ENCODE peak calls at places on chromosomes 6 and 20, in ten cellular contexts. Q, N, G, C, H, P, M, V, D and L are unnamed samples.

GRCh38 chr20:18514127-18514526 is 6.4 kb downstream of the SEC23B start:
- DNase-seq in Q (no peak), N (no peak), G (no peak), C (no peak), H (no peak), P (no peak), M (no peak), V (no peak), D (no peak), L (no peak)

GRCh38 chr20:62406635-62407176 is 379 bp downstream of the CABLES2 start:
- DNase-seq in Q (no peak), N (no peak), G (no peak), C (no peak), H (no peak), P (no peak), M (no peak), V (no peak), D (no peak), L (no peak)

GRCh38 chr6:126721581-126722145 is 381.7 kb downstream of the CENPW start:
- DNase-seq in Q (no peak), N (peak; percentile 95), G (no peak), C (no peak), H (no peak), P (peak; percentile 74), M (no peak), V (no peak), D (peak; percentile 79), L (no peak)

GRCh38 chr20:60037120-60037499 is 78.9 kb downstream of the CDH26 start:
- DNase-seq in Q (no peak), N (peak; percentile 14), G (no peak), C (no peak), H (no peak), P (no peak), M (no peak), V (no peak), D (peak; percentile 31), L (no peak)

GRCh38 chr20:41135187-41135887 is 2.0 kb upstream of the PLCG1 start:
- DNase-seq in Q (peak; percentile 62), N (peak; percentile 46), G (no peak), C (no peak), H (no peak), P (no peak), M (peak; percentile 43), V (peak; percentile 10), D (no peak), L (no peak)

GRCh38 chr20:41275181-41275793 is 42.2 kb downstream of the ZHX3 start:
- DNase-seq in Q (no peak), N (peak; percentile 65), G (no peak), C (no peak), H (no peak), P (no peak), M (no peak), V (no peak), D (peak; percentile 77), L (no peak)

GRCh38 chr6:143621876-143622605 is 55.7 kb upstream of the PHACTR2 start:
- DNase-seq in Q (no peak), N (peak; percentile 43), G (no peak), C (no peak), H (no peak), P (no peak), M (no peak), V (no peak), D (peak; percentile 26), L (no peak)

GRCh38 chr6:165321150-165321549 is 11.7 kb upstream of the C6orf118 start:
- DNase-seq in Q (no peak), N (no peak), G (no peak), C (no peak), H (no peak), P (no peak), M (no peak), V (no peak), D (no peak), L (no peak)

GRCh38 chr6:3769610-3770009 is 18.1 kb upstream of the PXDC1 start:
- DNase-seq in Q (no peak), N (peak; percentile 72), G (no peak), C (no peak), H (no peak), P (no peak), M (no peak), V (no peak), D (no peak), L (no peak)

GRCh38 chr20:16764560-16764959 is 16.4 kb downstream of the OTOR start:
- DNase-seq in Q (no peak), N (no peak), G (no peak), C (no peak), H (no peak), P (no peak), M (no peak), V (no peak), D (no peak), L (no peak)

GRCh38 chr6:106608080-106608668 is 21.1 kb downstream of the RTN4IP1 start:
- DNase-seq in Q (peak; percentile 72), N (peak; percentile 81), G (no peak), C (no peak), H (no peak), P (peak; percentile 47), M (no peak), V (peak; percentile 62), D (no peak), L (no peak)

GRCh38 chr6:16749516-16750485 is 11.5 kb downstream of the ATXN1 start:
- DNase-seq in Q (no peak), N (peak; percentile 38), G (no peak), C (no peak), H (no peak), P (no peak), M (no peak), V (no peak), D (no peak), L (no peak)

GRCh38 chr6:89368107-89368506 is 15.6 kb upstream of the UBE2J1 start:
- DNase-seq in Q (peak; percentile 68), N (peak; percentile 73), G (peak; percentile 58), C (no peak), H (peak; percentile 67), P (no peak), M (peak; percentile 37), V (peak; percentile 16), D (peak; percentile 31), L (no peak)

GRCh38 chr6:34226731-34227586 is 9.7 kb upstream of the HMGA1 start:
- DNase-seq in Q (no peak), N (no peak), G (no peak), C (no peak), H (no peak), P (no peak), M (no peak), V (no peak), D (no peak), L (no peak)

GRCh38 chr20:30513050-30513628 is 744.3 kb upstream of the DEFB115 start:
- DNase-seq in Q (no peak), N (no peak), G (no peak), C (no peak), H (no peak), P (no peak), M (no peak), V (no peak), D (no peak), L (no peak)

GRCh38 chr6:154806804-154807203 is 73.6 kb downstream of the SCAF8 start:
- DNase-seq in Q (no peak), N (no peak), G (no peak), C (no peak), H (no peak), P (no peak), M (no peak), V (no peak), D (no peak), L (no peak)

GRCh38 chr6:126307859-126308258 is 32.1 kb upstream of the CENPW start:
- DNase-seq in Q (no peak), N (peak; percentile 81), G (peak; percentile 23), C (no peak), H (no peak), P (no peak), M (no peak), V (no peak), D (peak; percentile 87), L (no peak)

GRCh38 chr20:3766832-3767433 is 620 bp downstream of the ADISSP start:
- DNase-seq in Q (no peak), N (no peak), G (no peak), C (no peak), H (no peak), P (no peak), M (no peak), V (peak; percentile 20), D (no peak), L (no peak)

GRCh38 chr6:31351734-31352496 is 5.1 kb downstream of the HLA-B start:
- DNase-seq in Q (no peak), N (no peak), G (no peak), C (no peak), H (no peak), P (no peak), M (no peak), V (no peak), D (no peak), L (no peak)